ENCODE peak calls at places on chromosomes 5 and 9, in nine cellular contexts. C is HFFc6, H is left ventricle myocardium inferior, K is GOT3, J is GM12878, G is astrocyte, I is GM04503, B is T-helper 17 cell, D is GM23248. V is an unnamed sample.
A peak's percentile ranks its signal among the peaks of the same experiment; 100 is the strongest.

GRCh38 chr9:2014696-2015580 is at the start of gene SMARCA2:
- DNase-seq in C (peak; percentile 97), D (peak; percentile 99), I (peak; percentile 90), G (peak; percentile 95), B (peak; percentile 96), K (peak; percentile 78), J (peak; percentile 86), H (peak; percentile 99), V (peak; percentile 98)

GRCh38 chr9:136856078-136856474 is 3.9 kb downstream of the MAMDC4 start:
- DNase-seq in K (no peak), C (no peak), I (no peak), G (no peak), D (no peak), H (peak; percentile 12), J (no peak), B (no peak), V (no peak)

GRCh38 chr9:101574773-101575333 is 19.9 kb downstream of the PPP3R2 start:
- DNase-seq in D (no peak), J (no peak), I (no peak), B (no peak), H (no peak), K (no peak), C (no peak), G (no peak), V (no peak)

GRCh38 chr5:96963267-96963666 is 27.4 kb downstream of the LNPEP start:
- DNase-seq in B (no peak), K (peak; percentile 6), I (peak; percentile 73), G (peak; percentile 52), D (peak; percentile 95), C (peak; percentile 67), J (peak; percentile 33), H (peak; percentile 56), V (no peak)

GRCh38 chr5:65015767-65016166 is 247.0 kb downstream of the CWC27 start:
- DNase-seq in J (no peak), K (no peak), I (no peak), D (no peak), B (no peak), G (no peak), H (no peak), C (no peak), V (no peak)

GRCh38 chr5:157744055-157745011 is 821 bp downstream of the LSM11 start:
- DNase-seq in D (peak; percentile 50), G (no peak), K (no peak), H (peak; percentile 23), I (no peak), C (no peak), J (no peak), B (peak; percentile 11), V (no peak)

GRCh38 chr9:135260221-135260620 is 172.8 kb downstream of the OLFM1 start:
- DNase-seq in J (no peak), I (no peak), H (no peak), C (no peak), D (no peak), G (no peak), K (no peak), B (no peak), V (no peak)

GRCh38 chr9:117021881-117022280 is 334.8 kb downstream of the TRIM32 start:
- DNase-seq in H (no peak), G (no peak), C (no peak), I (no peak), J (no peak), K (no peak), B (no peak), D (no peak), V (no peak)

GRCh38 chr5:107485184-107485583 is 185.6 kb downstream of the EFNA5 start:
- DNase-seq in I (no peak), B (no peak), H (no peak), J (peak; percentile 41), D (no peak), K (no peak), C (no peak), G (no peak), V (no peak)

GRCh38 chr5:10478436-10478835 is 36.8 kb downstream of the ROPN1L start:
- DNase-seq in G (peak; percentile 64), K (no peak), B (no peak), D (peak; percentile 27), C (peak; percentile 9), H (no peak), I (no peak), J (no peak), V (peak; percentile 22)

GRCh38 chr5:125376059-125376641 is 629.7 kb upstream of the ZNF608 start:
- DNase-seq in I (no peak), B (no peak), D (no peak), G (no peak), K (no peak), J (no peak), H (no peak), C (no peak), V (no peak)